ENCODE peak calls at places on chromosomes 2 and 18, in five cellular contexts. Q is HepG2, I is WTC11, C is H1, S is GM12878. A is an unnamed sample.

GRCh38 chr2:216657086-216657855 is 24.1 kb downstream of the IGFBP2 start:
- DNase-seq in Q (no peak), I (no peak), C (no peak), S (no peak), A (no peak)

GRCh38 chr18:41391616-41392610 is 563.1 kb upstream of the PIK3C3 start:
- DNase-seq in Q (peak; percentile 47), I (peak; percentile 72), C (peak; percentile 64), S (no peak), A (peak; percentile 7)

GRCh38 chr18:59273936-59274928 is 978 bp upstream of the RAX start:
- DNase-seq in Q (no peak), I (peak; percentile 58), C (peak; percentile 77), S (no peak), A (no peak)

GRCh38 chr2:158214431-158214830 is 112.8 kb downstream of the UPP2 start:
- DNase-seq in Q (peak; percentile 77), I (no peak), C (no peak), S (no peak), A (peak; percentile 19)

GRCh38 chr2:51723716-51724115 is 691.8 kb upstream of the NRXN1 start:
- DNase-seq in Q (no peak), I (no peak), C (no peak), S (no peak), A (no peak)

GRCh38 chr2:126669772-126670171 is 13.8 kb downstream of the GYPC start:
- DNase-seq in Q (no peak), I (no peak), C (no peak), S (no peak), A (no peak)

GRCh38 chr2:201194097-201194496 is 11.2 kb downstream of the CASP10 start:
- DNase-seq in Q (no peak), I (no peak), C (no peak), S (peak; percentile 55), A (no peak)

GRCh38 chr2:218709906-218710305 is 729 bp upstream of the TTLL4 start:
- DNase-seq in Q (no peak), I (no peak), C (no peak), S (no peak), A (peak; percentile 18)

GRCh38 chr2:108778857-108779256 is 7.7 kb upstream of the CCDC138 start:
- DNase-seq in Q (no peak), I (no peak), C (no peak), S (no peak), A (no peak)

GRCh38 chr2:86787701-86788100 is 3.0 kb downstream of the CD8A start:
- DNase-seq in Q (no peak), I (no peak), C (no peak), S (no peak), A (no peak)

GRCh38 chr2:109454764-109455394 is 158.9 kb downstream of the SEPTIN10 start:
- DNase-seq in Q (no peak), I (no peak), C (no peak), S (no peak), A (no peak)

GRCh38 chr2:223835701-223836532 is 1.5 kb downstream of the AP1S3 start:
- DNase-seq in Q (no peak), I (no peak), C (no peak), S (peak; percentile 66), A (no peak)

GRCh38 chr2:10962004-10962403 is 50.3 kb downstream of the KCNF1 start:
- DNase-seq in Q (no peak), I (no peak), C (no peak), S (no peak), A (no peak)

GRCh38 chr2:71505086-71505769 is 51.9 kb downstream of the DYSF start:
- DNase-seq in Q (no peak), I (no peak), C (no peak), S (no peak), A (peak; percentile 29)

GRCh38 chr2:201127128-201127521 is 11.2 kb downstream of the CFLAR start:
- DNase-seq in Q (no peak), I (no peak), C (no peak), S (no peak), A (no peak)

GRCh38 chr2:20592106-20593071 is 58.5 kb downstream of the HS1BP3 start:
- DNase-seq in Q (peak; percentile 67), I (peak; percentile 43), C (no peak), S (no peak), A (peak; percentile 43)

GRCh38 chr2:86078801-86079545 is 26.7 kb downstream of the POLR1A start:
- DNase-seq in Q (no peak), I (no peak), C (no peak), S (no peak), A (no peak)

GRCh38 chr2:218274586-218274985 is 4.3 kb downstream of the PNKD start:
- DNase-seq in Q (no peak), I (no peak), C (no peak), S (no peak), A (no peak)

GRCh38 chr2:10775831-10776230 is 36.8 kb downstream of the PDIA6 start:
- DNase-seq in Q (no peak), I (no peak), C (no peak), S (no peak), A (no peak)

GRCh38 chr18:58639751-58640427 is 11.0 kb upstream of the ALPK2 start:
- DNase-seq in Q (no peak), I (no peak), C (no peak), S (no peak), A (no peak)

GRCh38 chr2:189254268-189254883 is 74.8 kb upstream of the COL5A2 start:
- DNase-seq in Q (no peak), I (no peak), C (no peak), S (no peak), A (no peak)
- TF ChIP-seq ATF2 in Q (no peak), I (no peak), C (no peak), S (no peak), A (no peak)

DNA sequence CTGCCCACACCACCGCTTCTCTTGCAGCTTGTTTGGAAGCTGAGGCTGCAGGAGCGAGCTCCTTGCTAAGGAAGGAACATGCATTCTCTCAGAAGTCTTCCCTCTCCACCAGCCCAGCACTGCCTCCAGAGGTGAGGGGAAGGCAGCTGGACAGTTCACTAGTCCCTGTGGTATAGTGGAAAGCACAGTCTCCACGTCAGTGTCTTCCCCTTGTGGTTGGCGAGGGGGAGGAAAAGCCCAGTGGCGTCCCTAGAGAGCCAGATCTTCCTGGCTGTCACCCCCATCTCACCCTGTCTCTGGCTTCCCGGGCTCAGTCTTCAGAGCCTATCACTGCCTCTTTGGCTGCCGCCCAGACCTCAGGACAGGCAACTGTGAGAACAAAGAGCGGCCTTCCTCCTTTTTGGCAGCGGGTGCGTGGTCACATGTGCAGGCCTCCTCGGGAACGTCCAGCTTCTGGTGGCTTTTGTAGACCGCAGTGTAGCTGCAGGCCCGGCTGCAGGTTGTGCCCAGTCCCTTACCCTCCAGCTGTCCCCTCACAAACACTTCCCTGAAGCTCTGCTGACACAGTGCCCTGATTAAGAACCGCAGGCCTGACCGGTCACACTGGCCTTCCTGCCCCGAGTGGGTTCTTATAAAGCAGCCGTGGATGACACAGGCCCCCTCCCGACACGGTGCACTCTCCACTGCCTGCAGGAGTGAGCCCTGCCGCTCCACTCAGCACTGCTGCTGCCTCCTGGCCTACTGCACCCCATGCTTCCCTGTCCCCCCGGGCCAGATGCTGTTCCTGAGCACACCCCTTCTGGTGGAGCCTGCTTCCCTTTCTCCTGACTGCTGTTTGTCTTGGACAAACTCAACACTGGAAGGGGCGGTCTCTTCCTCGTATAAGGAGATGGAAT is 90.9 kb downstream of the RNF144A start:
- DNase-seq in Q (no peak), I (no peak), C (no peak), S (peak; percentile 16), A (peak; percentile 86)
- TF ChIP-seq ATF2 in Q (no peak), I (no peak), C (no peak), S (no peak), A (no peak)

GRCh38 chr18:52716926-52717325 is 376.9 kb downstream of the DCC start:
- DNase-seq in Q (peak; percentile 27), I (peak; percentile 9), C (no peak), S (no peak), A (no peak)
- TF ChIP-seq ATF2 in Q (no peak), I (no peak), C (no peak), S (no peak), A (no peak)

GRCh38 chr2:238972146-238972445 is 124.2 kb downstream of the TWIST2 start:
- DNase-seq in Q (no peak), I (no peak), C (no peak), S (no peak), A (no peak)

GRCh38 chr2:238968616-238969394 is 120.9 kb downstream of the TWIST2 start:
- DNase-seq in Q (no peak), I (no peak), C (no peak), S (no peak), A (no peak)

GRCh38 chr2:238969857-238970256 is 122.0 kb downstream of the TWIST2 start:
- DNase-seq in Q (no peak), I (no peak), C (no peak), S (no peak), A (no peak)

GRCh38 chr2:238971318-238972145 is 123.6 kb downstream of the TWIST2 start:
- DNase-seq in Q (no peak), I (no peak), C (no peak), S (no peak), A (no peak)

DNA sequence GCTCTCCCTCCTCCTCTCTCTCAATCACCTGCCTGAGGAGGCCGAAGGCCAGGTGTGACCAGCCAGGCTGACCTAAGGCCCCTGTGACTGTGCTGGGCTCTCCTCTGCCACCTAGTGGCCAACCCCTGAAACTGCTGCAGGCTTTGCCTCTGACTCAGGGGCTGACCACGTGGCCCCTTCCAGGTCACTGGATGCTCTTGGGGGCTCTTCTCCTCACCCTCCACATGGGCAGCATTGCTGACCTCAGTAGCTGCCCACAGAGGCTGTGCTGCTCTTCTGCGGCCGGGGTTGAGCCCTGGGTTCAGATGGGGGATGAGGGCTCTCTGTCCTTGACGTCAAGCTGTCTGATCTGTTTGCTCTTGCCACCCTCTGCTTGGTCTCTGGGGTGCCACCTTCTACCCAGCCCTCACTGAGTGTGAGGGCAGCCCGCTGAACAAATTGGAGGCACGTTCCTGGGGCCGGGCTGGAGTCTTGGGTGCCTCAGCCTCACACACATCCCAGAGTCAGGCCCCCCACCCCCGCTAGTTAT is 122.7 kb downstream of the TWIST2 start:
- DNase-seq in Q (peak; percentile 58), I (peak; percentile 80), C (peak; percentile 88), S (no peak), A (peak; percentile 76)
- TF ChIP-seq ATF2 in Q (no peak), I (no peak), C (no peak), S (no peak), A (no peak)

GRCh38 chr2:74046441-74046840 is 61.7 kb downstream of the TET3 start:
- DNase-seq in Q (no peak), I (no peak), C (no peak), S (no peak), A (no peak)

GRCh38 chr2:74044999-74045398 is 60.3 kb downstream of the TET3 start:
- DNase-seq in Q (no peak), I (no peak), C (no peak), S (no peak), A (no peak)

GRCh38 chr2:74043345-74044329 is 58.9 kb downstream of the TET3 start:
- DNase-seq in Q (peak; percentile 62), I (no peak), C (no peak), S (no peak), A (peak; percentile 33)

GRCh38 chr2:74047152-74047551 is 62.4 kb downstream of the TET3 start:
- DNase-seq in Q (no peak), I (no peak), C (no peak), S (no peak), A (no peak)

GRCh38 chr2:74045454-74045853 is 60.7 kb downstream of the TET3 start:
- DNase-seq in Q (no peak), I (no peak), C (no peak), S (no peak), A (no peak)
- TF ChIP-seq ATF2 in Q (no peak), I (no peak), C (no peak), S (no peak), A (no peak)